ENCODE peak calls at places on chromosomes 2 and 18, in five cellular contexts. U is lower leg skin, R is fibroblast of mammary gland, V is left ventricle myocardium inferior, I is GM23338. X is an unnamed sample.

GRCh38 chr2:182058056-182058455 is 72.4 kb downstream of the PPP1R1C start:
- DNase-seq in U (no peak), R (no peak), V (no peak), I (no peak), X (no peak)

GRCh38 chr18:59631583-59632181 is 65.5 kb downstream of the CCBE1 start:
- DNase-seq in U (no peak), R (peak), V (no peak), I (peak), X (peak)

GRCh38 chr18:657311-657997 is at the start of gene TYMS:
- DNase-seq in U (no peak), R (peak), V (peak), I (peak), X (peak)

GRCh38 chr2:152456262-152456661 is 121.3 kb downstream of the FMNL2 start:
- DNase-seq in U (no peak), R (peak), V (no peak), I (no peak), X (no peak)

GRCh38 chr2:68925298-68925885 is 27.3 kb downstream of the GKN2 start:
- DNase-seq in U (no peak), R (peak), V (no peak), I (peak), X (peak)

GRCh38 chr2:15919716-15920444 is 20.5 kb upstream of the MYCN start:
- DNase-seq in U (no peak), R (no peak), V (no peak), I (no peak), X (no peak)

GRCh38 chr2:191262436-191262835 is 17.2 kb downstream of the MYO1B start:
- DNase-seq in U (no peak), R (peak), V (no peak), I (no peak), X (no peak)

GRCh38 chr2:237593036-237593435 is 2.5 kb upstream of the RAB17 start:
- DNase-seq in U (no peak), R (no peak), V (no peak), I (no peak), X (no peak)

GRCh38 chr2:201536046-201536445 is 84.5 kb downstream of the STRADB start:
- DNase-seq in U (no peak), R (no peak), V (no peak), I (no peak), X (no peak)

GRCh38 chr18:1774261-1774660 is 797.0 kb downstream of the METTL4 start:
- DNase-seq in U (no peak), R (no peak), V (no peak), I (no peak), X (no peak)

GRCh38 chr18:10419420-10420103 is 34.9 kb upstream of the APCDD1 start:
- DNase-seq in U (no peak), R (peak), V (no peak), I (no peak), X (no peak)

GRCh38 chr18:3713708-3714107 is 263.7 kb downstream of the TGIF1 start:
- DNase-seq in U (no peak), R (no peak), V (no peak), I (no peak), X (no peak)

GRCh38 chr2:195307751-195308150 is 349.3 kb upstream of the SLC39A10 start:
- DNase-seq in U (no peak), R (no peak), V (no peak), I (peak), X (no peak)

GRCh38 chr2:207565736-207566135 is 36.0 kb downstream of the CREB1 start:
- DNase-seq in U (no peak), R (no peak), V (no peak), I (no peak), X (no peak)

GRCh38 chr2:63651361-63651760 is 62.6 kb downstream of the MDH1 start:
- DNase-seq in U (no peak), R (no peak), V (no peak), I (no peak), X (no peak)

GRCh38 chr18:5914971-5915370 is 19.6 kb upstream of the TMEM200C start:
- DNase-seq in U (no peak), R (no peak), V (no peak), I (no peak), X (no peak)

GRCh38 chr18:12686100-12686499 is 16.4 kb downstream of the CEP76 start:
- DNase-seq in U (no peak), R (peak), V (no peak), I (peak), X (no peak)

GRCh38 chr2:109339519-109339991 is 210.6 kb downstream of the SH3RF3 start:
- DNase-seq in U (no peak), R (peak), V (no peak), I (no peak), X (no peak)

GRCh38 chr2:169129703-169130243 is 60.4 kb downstream of the DHRS9 start:
- DNase-seq in U (no peak), R (no peak), V (no peak), I (no peak), X (no peak)

GRCh38 chr2:128742467-128742866 is 423.8 kb upstream of the HS6ST1 start:
- DNase-seq in U (no peak), R (no peak), V (no peak), I (no peak), X (no peak)

DNA sequence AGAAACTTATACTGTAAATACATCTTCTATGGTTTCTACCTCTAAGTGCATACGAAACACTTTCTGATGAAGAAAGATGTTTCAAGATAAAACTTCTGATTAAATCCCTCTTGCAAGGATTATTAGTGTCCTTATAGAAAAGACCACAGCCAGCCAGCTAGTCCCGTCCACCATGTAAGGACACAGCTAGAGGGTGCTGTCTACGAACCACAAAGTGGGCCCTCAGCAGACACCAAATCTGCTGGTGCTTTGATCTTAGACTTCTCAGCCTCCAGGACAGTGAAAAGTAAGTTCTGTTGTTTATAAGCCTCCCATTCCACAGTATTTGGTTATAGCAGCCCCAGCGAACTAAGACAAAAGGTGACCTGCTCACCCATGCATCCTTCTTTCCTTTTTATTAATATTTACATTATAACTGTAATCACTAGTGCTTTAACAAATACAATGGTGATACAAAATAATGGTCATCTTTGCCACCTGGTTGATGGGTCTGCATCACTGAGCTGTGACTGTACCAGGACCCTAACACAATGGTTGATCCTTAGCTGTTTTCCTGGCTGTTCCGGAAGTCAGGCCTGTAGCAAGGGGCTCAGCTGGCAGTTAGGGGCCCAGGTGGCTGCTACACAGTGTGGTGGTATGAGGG is 108.4 kb upstream of the SMAD7 start:
- DNase-seq in U (no peak), R (peak), V (no peak), I (peak), X (no peak)
- TF ChIP-seq CTCF in U (no peak), R (peak), V (peak), I (peak), X (peak)

GRCh38 chr2:238703436-238703835 is 144.4 kb upstream of the TWIST2 start:
- DNase-seq in U (peak), R (no peak), V (no peak), I (no peak), X (no peak)

GRCh38 chr2:238706163-238706562 is 141.7 kb upstream of the TWIST2 start:
- DNase-seq in U (no peak), R (no peak), V (no peak), I (no peak), X (no peak)

GRCh38 chr2:238704471-238705230 is 143.2 kb upstream of the TWIST2 start:
- DNase-seq in U (no peak), R (no peak), V (no peak), I (no peak), X (no peak)

GRCh38 chr2:238709324-238709723 is 138.6 kb upstream of the TWIST2 start:
- DNase-seq in U (no peak), R (peak), V (no peak), I (no peak), X (no peak)

DNA sequence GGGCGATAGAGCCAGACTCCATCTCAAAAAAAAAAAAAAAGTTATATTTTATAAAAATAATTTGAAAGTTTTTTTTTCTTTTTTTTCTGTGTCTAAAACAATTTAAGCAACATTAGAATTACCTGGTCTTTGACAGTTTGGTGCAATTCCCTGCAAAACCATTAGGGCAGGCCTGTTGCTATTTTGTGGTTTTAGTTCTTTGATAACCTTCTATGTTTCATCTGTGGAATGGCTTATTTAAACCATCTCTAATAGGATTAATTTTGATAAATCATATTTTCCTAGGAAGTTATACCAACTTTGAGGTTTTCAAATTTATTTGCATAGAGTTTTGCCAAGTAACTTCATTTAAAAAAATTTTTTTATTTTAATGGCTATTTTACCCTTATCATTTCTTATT is 141.2 kb upstream of the TWIST2 start:
- DNase-seq in U (no peak), R (no peak), V (no peak), I (peak), X (no peak)
- TF ChIP-seq CTCF in U (no peak), R (peak), V (no peak), I (no peak), X (no peak)

GRCh38 chr18:45245036-45245638 is 370.1 kb upstream of the SLC14A2 start:
- DNase-seq in U (no peak), R (no peak), V (no peak), I (no peak), X (no peak)
- TF ChIP-seq CTCF in U (no peak), R (no peak), V (no peak), I (peak), X (no peak)

GRCh38 chr2:40243581-40243980 is 208.3 kb downstream of the SLC8A1 start:
- DNase-seq in U (no peak), R (peak), V (no peak), I (no peak), X (no peak)

GRCh38 chr2:40248294-40248693 is 203.6 kb downstream of the SLC8A1 start:
- DNase-seq in U (no peak), R (no peak), V (no peak), I (no peak), X (no peak)

GRCh38 chr2:40240067-40240466 is 211.8 kb downstream of the SLC8A1 start:
- DNase-seq in U (peak), R (peak), V (peak), I (no peak), X (no peak)

GRCh38 chr2:40242315-40242714 is 209.6 kb downstream of the SLC8A1 start:
- DNase-seq in U (no peak), R (no peak), V (no peak), I (peak), X (no peak)

DNA sequence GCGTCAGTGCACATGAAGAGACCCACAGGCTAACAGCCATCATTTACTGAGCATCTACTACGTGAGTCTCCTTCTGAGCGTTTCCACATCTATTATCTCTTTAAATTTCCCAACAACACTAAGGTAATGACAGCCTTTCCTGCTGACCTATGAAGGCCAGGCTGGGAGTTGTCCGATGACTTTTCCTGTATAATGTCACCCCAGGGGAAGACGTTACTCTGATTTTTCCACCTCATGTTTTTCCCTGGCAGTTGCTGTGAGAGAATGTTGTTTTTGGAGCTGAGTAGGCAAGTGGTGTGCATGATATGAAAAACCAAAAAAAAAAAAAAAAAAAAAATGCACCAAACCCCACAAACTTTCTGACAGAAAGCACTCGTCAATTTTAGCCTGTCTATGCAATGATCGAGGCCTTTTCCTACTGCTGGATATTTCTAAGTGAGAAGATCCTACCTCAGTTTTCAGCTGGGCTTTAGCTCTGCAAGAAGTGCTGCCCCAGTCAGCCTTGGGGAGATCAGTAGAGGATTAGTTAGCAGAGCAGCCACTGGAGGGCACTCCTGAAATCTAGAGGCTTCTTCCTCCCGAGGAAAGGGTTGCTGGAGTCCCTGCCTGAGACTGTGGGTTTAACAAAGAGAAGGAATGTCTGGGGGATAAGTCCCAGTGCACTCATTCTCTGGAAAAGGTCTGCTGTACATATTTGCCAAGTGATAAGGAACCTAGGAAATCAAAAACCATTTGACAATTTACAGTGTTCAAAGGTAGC is 207.5 kb downstream of the SLC8A1 start:
- DNase-seq in U (peak), R (peak), V (peak), I (peak), X (peak)
- TF ChIP-seq CTCF in U (no peak), R (peak), V (peak), I (peak), X (peak)

GRCh38 chr2:26481705-26482104 is 3.8 kb upstream of the OTOF start:
- DNase-seq in U (no peak), R (no peak), V (no peak), I (no peak), X (no peak)
- TF ChIP-seq CTCF in U (no peak), R (no peak), V (no peak), I (no peak), X (no peak)

DNA sequence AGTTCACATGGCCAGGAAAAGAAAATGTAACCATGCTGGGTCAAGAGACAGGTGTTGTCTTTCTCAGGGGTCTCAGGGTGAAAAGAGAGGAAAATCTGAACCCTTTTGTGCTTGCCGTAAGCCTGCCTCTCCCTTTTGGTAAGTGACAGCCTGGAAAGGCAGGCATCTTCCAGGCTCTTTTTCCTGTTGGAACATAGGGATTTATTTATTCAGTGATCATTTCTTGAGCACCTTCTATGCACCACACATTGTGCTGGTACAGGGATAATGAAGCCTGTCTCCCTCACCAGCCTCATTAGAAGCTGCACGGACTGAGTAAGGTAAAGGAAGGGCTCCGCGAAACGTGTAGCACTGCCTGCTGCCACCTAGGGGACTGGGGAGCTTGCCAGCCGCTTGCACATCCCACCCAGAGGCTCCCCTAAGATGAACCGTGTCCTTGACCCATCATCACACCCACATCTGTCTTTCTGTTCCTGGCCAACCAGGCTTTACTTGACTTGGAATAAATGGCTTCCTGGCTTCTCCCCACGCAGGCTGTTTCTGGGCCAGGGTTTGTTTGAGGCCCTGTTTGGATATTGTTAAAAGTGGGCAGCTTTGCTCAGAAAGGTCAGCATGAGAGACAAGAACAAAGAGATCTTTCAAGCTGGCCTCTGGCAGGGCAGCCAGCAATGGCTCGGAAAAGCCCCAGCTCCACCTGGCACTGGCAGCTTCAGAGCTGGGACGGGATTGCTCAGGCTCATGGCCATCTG is 73.3 kb upstream of the MCFD2 start:
- DNase-seq in U (no peak), R (no peak), V (no peak), I (peak), X (no peak)
- TF ChIP-seq CTCF in U (no peak), R (peak), V (peak), I (peak), X (no peak)

GRCh38 chr18:50055474-50055873 is 139.5 kb downstream of the MYO5B start:
- DNase-seq in U (no peak), R (no peak), V (no peak), I (no peak), X (no peak)

GRCh38 chr18:50053142-50053541 is 141.8 kb downstream of the MYO5B start:
- DNase-seq in U (no peak), R (no peak), V (no peak), I (no peak), X (no peak)

GRCh38 chr18:50057009-50057408 is 137.9 kb downstream of the MYO5B start:
- DNase-seq in U (no peak), R (no peak), V (no peak), I (peak), X (no peak)

GRCh38 chr18:50056185-50056584 is 138.8 kb downstream of the MYO5B start:
- DNase-seq in U (no peak), R (no peak), V (no peak), I (no peak), X (no peak)

DNA sequence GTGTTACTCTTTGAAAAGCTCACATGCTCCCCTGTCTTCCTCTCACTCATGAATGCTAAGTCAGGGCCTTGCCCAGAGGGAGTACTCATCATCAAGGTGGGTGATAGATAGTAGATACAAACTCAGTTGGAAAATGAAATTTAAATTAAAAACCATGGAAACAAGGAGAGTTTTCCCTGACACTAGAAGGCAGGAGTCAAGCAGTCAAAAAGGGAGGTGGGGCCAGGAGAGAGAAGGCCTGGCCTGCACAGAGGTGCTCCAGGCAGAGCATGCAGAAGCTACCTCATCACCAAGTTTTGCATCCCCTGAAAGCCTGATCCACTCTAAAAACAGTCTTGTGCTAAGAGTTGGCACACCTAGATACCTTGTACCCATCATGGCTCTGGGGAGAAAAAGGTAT is 143.7 kb downstream of the MYO5B start:
- DNase-seq in U (no peak), R (peak), V (no peak), I (peak), X (no peak)
- TF ChIP-seq CTCF in U (no peak), R (peak), V (peak), I (peak), X (no peak)

DNA sequence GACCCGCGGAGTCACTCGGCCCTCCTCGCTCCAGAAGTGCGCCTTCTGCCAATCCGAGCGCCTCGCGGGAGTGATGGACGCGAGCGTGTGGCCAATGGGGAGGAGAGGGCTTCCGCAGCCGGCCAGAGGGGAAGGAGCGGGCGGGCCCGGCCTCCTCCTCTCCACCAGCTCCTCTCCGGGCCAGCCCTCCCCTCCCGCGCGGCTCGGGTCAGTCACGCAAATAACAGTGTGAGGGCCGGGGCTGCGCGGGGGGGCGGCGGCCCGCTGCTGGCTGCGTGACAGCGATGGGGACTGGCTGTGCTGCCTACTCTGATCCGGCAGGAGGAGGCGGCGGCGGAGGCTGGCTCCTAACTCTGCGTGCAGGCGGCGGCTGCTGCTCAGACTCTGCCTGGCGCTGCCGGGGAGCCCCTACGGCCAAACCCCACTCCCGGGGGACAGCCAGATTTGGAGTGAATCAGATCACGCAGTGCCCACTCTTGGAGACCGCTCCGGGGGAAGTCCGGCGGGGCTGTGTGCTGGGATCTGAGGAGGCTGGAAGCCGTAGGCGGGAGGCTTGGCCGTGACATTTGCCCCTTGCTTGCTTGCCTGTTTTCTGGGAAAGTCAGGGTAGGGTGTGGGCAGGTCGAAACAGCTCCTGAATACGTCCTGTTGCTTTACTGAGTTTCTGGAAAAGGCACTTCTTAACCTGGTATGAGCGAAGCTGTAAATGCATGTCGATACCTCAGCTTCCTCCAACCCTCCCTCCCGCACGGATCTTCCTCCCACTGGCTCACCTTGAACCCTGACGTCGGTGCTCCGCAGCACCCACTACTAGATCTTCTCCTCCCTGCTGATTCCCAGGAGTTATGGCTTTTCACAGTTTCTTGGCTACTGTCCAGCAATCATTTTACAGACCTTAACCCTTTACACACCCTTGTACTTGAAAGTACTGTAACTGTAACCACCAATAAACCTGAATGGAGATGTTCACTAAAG is 97.9 kb upstream of the SERTAD2 start:
- DNase-seq in U (peak), R (no peak), V (no peak), I (peak), X (no peak)
- TF ChIP-seq CTCF in U (peak), R (no peak), V (peak), I (no peak), X (no peak)